ENCODE peak calls at places on chromosome 22, in nine cellular contexts. M is A673, Q is PC-3, V is psoas muscle, I is suprapubic skin, K is cardiac muscle cell, N is adrenal gland, H is mammary epithelial cell, W is tibial nerve. R is an unnamed sample. For H3K27me3, the result is how much of the 10 kb centered on the place peaks cover.

GRCh38 chr22:39666495-39666894 is 95.9 kb downstream of the CACNA1I start:
- DNase-seq in M (no peak), I (no peak), N (no peak), W (no peak), H (no peak), Q (no peak), V (no peak), K (no peak), R (no peak)

GRCh38 chr22:48920776-48921241 is 906.9 kb downstream of the BRD1 start:
- DNase-seq in H (no peak), K (no peak), Q (no peak), I (no peak), W (no peak), V (no peak), M (no peak), N (no peak), R (no peak)

GRCh38 chr22:44615146-44615545 is 86.9 kb upstream of the PRR5 start:
- DNase-seq in V (peak), K (no peak), W (no peak), H (no peak), Q (no peak), N (no peak), M (no peak), I (no peak), R (no peak)

GRCh38 chr22:45552580-45553332 is 50.1 kb downstream of the FBLN1 start:
- DNase-seq in I (no peak), M (no peak), W (peak), Q (no peak), K (no peak), H (peak), V (peak), N (peak), R (no peak)

GRCh38 chr22:39212721-39213376 is 31.9 kb downstream of the PDGFB start:
- DNase-seq in Q (peak), K (no peak), I (peak), N (no peak), H (peak), W (no peak), V (no peak), M (no peak), R (peak)

GRCh38 chr22:50691521-50691920 is 18.9 kb downstream of the SHANK3 start:
- DNase-seq in W (no peak), N (peak), I (no peak), H (peak), V (no peak), M (peak), K (peak), Q (peak), R (no peak)

GRCh38 chr22:46612904-46613605 is 7.1 kb upstream of the GRAMD4 start:
- DNase-seq in V (no peak), H (no peak), M (no peak), N (no peak), Q (no peak), I (no peak), W (no peak), K (peak), R (no peak)

GRCh38 chr22:24367841-24368240 is 59.6 kb upstream of the ADORA2A start:
- DNase-seq in W (no peak), K (no peak), H (no peak), I (no peak), Q (peak), V (no peak), M (no peak), N (no peak), R (no peak)

GRCh38 chr22:18110194-18110943 is at the start of gene TUBA8:
- DNase-seq in H (peak), Q (peak), N (peak), K (peak), W (no peak), I (peak), M (peak), V (peak), R (no peak)

GRCh38 chr22:24099661-24100060 is 81.6 kb upstream of the SUSD2 start:
- DNase-seq in H (no peak), M (no peak), K (no peak), W (no peak), Q (no peak), V (no peak), N (no peak), I (peak), R (peak)

GRCh38 chr22:29195964-29196666 is 9.6 kb upstream of the EMID1 start:
- DNase-seq in M (no peak), H (no peak), Q (no peak), N (no peak), W (no peak), K (no peak), V (no peak), I (no peak), R (no peak)

GRCh38 chr22:48299124-48299523 is 1528.5 kb downstream of the BRD1 start:
- DNase-seq in M (no peak), V (no peak), W (no peak), I (no peak), Q (no peak), H (no peak), N (no peak), K (no peak), R (no peak)

GRCh38 chr22:29344137-29344536 is 28.6 kb upstream of the RASL10A start:
- DNase-seq in I (no peak), V (peak), Q (peak), H (peak), W (no peak), K (peak), N (peak), M (peak), R (no peak)

GRCh38 chr22:35900483-35901168 is 128.0 kb downstream of the RBFOX2 start:
- DNase-seq in N (no peak), K (no peak), H (peak), V (no peak), I (no peak), W (no peak), Q (peak), M (no peak), R (peak)

GRCh38 chr22:24588370-24588755 is 4.5 kb downstream of the LRRC75B start:
- DNase-seq in H (peak), K (no peak), W (no peak), N (no peak), I (no peak), V (no peak), Q (peak), M (no peak), R (no peak)

GRCh38 chr22:42271191-42271813 is 849 bp upstream of the TCF20 start:
- DNase-seq in N (no peak), I (no peak), M (no peak), W (no peak), H (no peak), K (no peak), V (no peak), Q (no peak), R (no peak)
- H3K27me3 ChIP-seq in N (under half), I (under half), M (under half), W (under half), H (under half), K (under half), V (under half), Q (under half), R (under half)

GRCh38 chr22:21105294-21105693 is 59.5 kb downstream of the LRRC74B start:
- DNase-seq in M (no peak), N (no peak), V (no peak), I (no peak), W (no peak), H (no peak), K (no peak), Q (no peak), R (no peak)

GRCh38 chr22:21103633-21104032 is 57.9 kb downstream of the LRRC74B start:
- DNase-seq in M (no peak), H (no peak), W (no peak), V (no peak), Q (no peak), K (no peak), I (peak), N (no peak), R (no peak)

GRCh38 chr22:21102659-21103267 is 57.0 kb downstream of the LRRC74B start:
- DNase-seq in H (peak), M (peak), W (peak), I (peak), N (peak), Q (peak), K (peak), V (peak), R (no peak)

GRCh38 chr22:21106000-21106399 is 60.3 kb downstream of the LRRC74B start:
- DNase-seq in Q (peak), N (no peak), M (no peak), W (no peak), I (no peak), V (no peak), H (peak), K (no peak), R (no peak)

GRCh38 chr22:21104126-21104691 is 58.5 kb downstream of the LRRC74B start:
- DNase-seq in H (no peak), N (no peak), W (no peak), I (no peak), K (no peak), V (no peak), M (no peak), Q (no peak), R (no peak)
- TF ChIP-seq CTCF in H (no peak), N (no peak), W (no peak), I (no peak), K (no peak), V (no peak), M (no peak), Q (peak), R (no peak)

GRCh38 chr22:21849489-21849888 is 18.0 kb downstream of the MAPK1 start:
- DNase-seq in K (no peak), W (no peak), Q (no peak), I (no peak), M (no peak), V (no peak), H (no peak), N (no peak), R (no peak)
- H3K27ac ChIP-seq in K (peak), W (peak), Q (no peak), I (no peak), M (no peak), V (peak), H (peak), N (no peak), R (no peak)

GRCh38 chr22:37807410-37808293 is at the start of gene GCAT:
- DNase-seq in N (peak), M (peak), Q (peak), V (peak), K (peak), W (peak), I (peak), H (peak), R (peak)
- H3K27me3 ChIP-seq in N (under half), M (under half), Q (under half), V (under half), K (under half), W (under half), I (under half), H (under half), R (under half)

GRCh38 chr22:22692707-22693530 is 48.5 kb downstream of the GGTLC2 start:
- DNase-seq in K (no peak), W (no peak), M (peak), N (peak), Q (peak), I (no peak), H (peak), V (no peak), R (no peak)
- TF ChIP-seq CTCF in K (peak), W (peak), M (peak), N (peak), Q (no peak), I (no peak), H (peak), V (no peak), R (peak)

GRCh38 chr22:27397948-27398330 is 403.6 kb downstream of the MN1 start:
- DNase-seq in H (no peak), V (peak), I (no peak), N (peak), K (no peak), Q (no peak), M (no peak), W (no peak), R (no peak)

GRCh38 chr22:27401321-27401720 is 400.2 kb downstream of the MN1 start:
- DNase-seq in I (no peak), W (no peak), N (no peak), H (no peak), Q (no peak), V (no peak), K (no peak), M (no peak), R (no peak)

GRCh38 chr22:27400811-27401210 is 400.7 kb downstream of the MN1 start:
- DNase-seq in W (no peak), H (no peak), K (no peak), Q (no peak), N (no peak), M (no peak), V (no peak), I (no peak), R (no peak)

GRCh38 chr22:27397036-27397947 is 404.3 kb downstream of the MN1 start:
- DNase-seq in W (no peak), I (no peak), Q (no peak), M (no peak), H (no peak), K (no peak), V (no peak), N (no peak), R (no peak)

GRCh38 chr22:27399161-27399560 is 402.4 kb downstream of the MN1 start:
- DNase-seq in I (no peak), K (no peak), N (no peak), W (no peak), V (no peak), Q (peak), H (no peak), M (peak), R (no peak)
- H3K27ac ChIP-seq in I (no peak), K (no peak), N (no peak), W (no peak), V (no peak), Q (no peak), H (no peak), M (no peak), R (no peak)

GRCh38 chr22:22513619-22514018 is 5.1 kb upstream of the ZNF280B start:
- DNase-seq in I (no peak), M (no peak), K (no peak), W (no peak), V (no peak), H (no peak), Q (no peak), N (no peak), R (no peak)

GRCh38 chr22:22515890-22516289 is 4.2 kb downstream of the ZNF280A start:
- DNase-seq in H (no peak), Q (no peak), N (no peak), M (no peak), V (no peak), W (no peak), I (no peak), K (no peak), R (no peak)

GRCh38 chr22:22519591-22519990 is 479 bp downstream of the ZNF280A start:
- DNase-seq in M (no peak), N (peak), Q (no peak), V (no peak), H (no peak), K (no peak), I (no peak), W (no peak), R (no peak)

GRCh38 chr22:22520020-22520656 is at the start of gene ZNF280A:
- DNase-seq in H (no peak), Q (no peak), I (no peak), W (peak), K (no peak), M (peak), N (peak), V (peak), R (no peak)

GRCh38 chr22:22516992-22517391 is 3.1 kb downstream of the ZNF280A start:
- DNase-seq in K (no peak), Q (no peak), H (no peak), I (no peak), M (no peak), W (no peak), N (no peak), V (no peak), R (no peak)
- H3K27me3 ChIP-seq in K (under half), Q (under half), H (under half), I (under half), M (under half), W (under half), N (under half), V (under half), R (under half)

GRCh38 chr22:34319346-34319745 is 399.1 kb upstream of the LARGE1 start:
- DNase-seq in V (no peak), K (no peak), M (no peak), W (no peak), Q (no peak), H (no peak), N (no peak), I (no peak), R (no peak)
- TF ChIP-seq CTCF in V (no peak), K (no peak), M (no peak), W (no peak), Q (no peak), H (no peak), N (no peak), I (no peak), R (no peak)

R was measured in RWPE2.